ENCODE peak calls at places on chromosomes 4 and X, in five cellular contexts. A is stimulated activated CD4-positive, alpha-beta T cell treated with anti-CD3 and anti-CD28 coated beads, Interleukin-4, amount 100 ng/mL, for 48 hours; N is thoracic aorta; Y is fibroblast of the aortic adventitia; Q is NCI-H748 treated with DMSO at 0.1 percent for 48 hours. D is an unnamed sample.

GRCh38 chr4:17309567-17310268 is 202.2 kb downstream of the QDPR start:
- DNase-seq in A (no peak), N (no peak), Y (peak; percentile 25), Q (no peak), D (no peak)

GRCh38 chr4:169940460-169940859 is 85.7 kb downstream of the MFAP3L start:
- DNase-seq in A (no peak), N (no peak), Y (no peak), Q (no peak), D (no peak)

GRCh38 chr4:186765138-186765537 is 41.5 kb upstream of the FAT1 start:
- DNase-seq in A (no peak), N (no peak), Y (peak; percentile 28), Q (no peak), D (peak; percentile 43)

GRCh38 chrX:640641-641040 is 10.1 kb downstream of the SHOX start:
- DNase-seq in A (no peak), N (no peak), Y (no peak), Q (no peak), D (no peak)

GRCh38 chr4:23241408-23241807 is 548.7 kb downstream of the GBA3 start:
- DNase-seq in A (no peak), N (no peak), Y (no peak), Q (no peak), D (no peak)

GRCh38 chrX:39772057-39772832 is 325.5 kb downstream of the BCOR start:
- DNase-seq in A (peak; percentile 46), N (no peak), Y (no peak), Q (no peak), D (no peak)

GRCh38 chr4:173167793-173168395 is 717 bp upstream of the GALNT7 start:
- DNase-seq in A (no peak), N (no peak), Y (peak; percentile 22), Q (peak; percentile 52), D (no peak)

GRCh38 chr4:52982246-52982950 is 120.3 kb downstream of the RASL11B start:
- DNase-seq in A (no peak), N (no peak), Y (peak; percentile 81), Q (peak; percentile 66), D (peak; percentile 80)

GRCh38 chr4:185039508-185040273 is 21.4 kb downstream of the HELT start:
- DNase-seq in A (no peak), N (no peak), Y (peak; percentile 81), Q (peak; percentile 37), D (peak; percentile 81)

GRCh38 chrX:2732076-2732475 is 19.8 kb upstream of the XG start:
- DNase-seq in A (no peak), N (no peak), Y (no peak), Q (no peak), D (no peak)